ENCODE peak calls at places on chromosomes 6 and 20, in four cellular contexts. Z is WTC11, L is K562, F is HepG2. Q is an unnamed sample.
A peak's percentile ranks its signal among the peaks of the same experiment; 100 is the strongest.

GRCh38 chr6:3899970-3900439 is 50.8 kb downstream of the FAM50B start:
- DNase-seq in Z (no peak), F (peak; percentile 62), L (no peak), Q (no peak)

GRCh38 chr6:41405941-41406340 is 70.5 kb downstream of the NCR2 start:
- DNase-seq in Z (no peak), L (no peak), F (no peak), Q (no peak)

GRCh38 chr6:157982580-157983438 is 1.1 kb downstream of the SYNJ2 start:
- DNase-seq in L (peak; percentile 47), Z (no peak), F (peak; percentile 85), Q (peak; percentile 69)

GRCh38 chr6:131792091-131792496 is 15.7 kb upstream of the ENPP1 start:
- DNase-seq in Z (no peak), F (peak; percentile 42), L (no peak), Q (no peak)

GRCh38 chr6:5125152-5126006 is 40.2 kb downstream of the PPP1R3G start:
- DNase-seq in L (peak; percentile 54), Z (no peak), F (peak; percentile 72), Q (peak; percentile 16)

GRCh38 chr6:113381232-113381631 is 475.9 kb upstream of the MARCKS start:
- DNase-seq in Z (no peak), L (no peak), F (no peak), Q (no peak)

GRCh38 chr20:45432294-45432693 is 16.4 kb downstream of the PIGT start:
- DNase-seq in F (no peak), L (no peak), Z (no peak), Q (no peak)

GRCh38 chr6:110495949-110496348 is 19.5 kb upstream of the SLC22A16 start:
- DNase-seq in Z (no peak), L (no peak), F (no peak), Q (no peak)

GRCh38 chr6:25641377-25641776 is 10.6 kb upstream of the SCGN start:
- DNase-seq in L (no peak), F (no peak), Z (no peak), Q (no peak)

GRCh38 chr6:71134929-71135642 is 153.5 kb upstream of the OGFRL1 start:
- DNase-seq in F (peak; percentile 1), L (no peak), Z (no peak), Q (no peak)

GRCh38 chr6:15207923-15208322 is 37.9 kb upstream of the JARID2 start:
- DNase-seq in L (no peak), F (no peak), Z (no peak), Q (no peak)

GRCh38 chr6:144215402-144215931 is 65.2 kb downstream of the STX11 start:
- DNase-seq in L (peak; percentile 63), F (peak; percentile 23), Z (no peak), Q (peak; percentile 18)

GRCh38 chr6:149179431-149179830 is 138.1 kb upstream of the TAB2 start:
- DNase-seq in L (no peak), F (no peak), Z (no peak), Q (no peak)

GRCh38 chr6:100246206-100246605 is 218.5 kb downstream of the SIM1 start:
- DNase-seq in L (no peak), F (no peak), Z (no peak), Q (no peak)

GRCh38 chr6:36750090-36750489 is 52.5 kb downstream of the RAB44 start:
- DNase-seq in L (peak; percentile 47), Z (no peak), F (no peak), Q (no peak)

GRCh38 chr20:25481235-25481917 is 73.9 kb downstream of the GINS1 start:
- DNase-seq in F (no peak), L (no peak), Z (no peak), Q (no peak)
- TF ChIP-seq NR3C1 in F (no peak), L (no peak), Z (no peak), Q (no peak)

DNA sequence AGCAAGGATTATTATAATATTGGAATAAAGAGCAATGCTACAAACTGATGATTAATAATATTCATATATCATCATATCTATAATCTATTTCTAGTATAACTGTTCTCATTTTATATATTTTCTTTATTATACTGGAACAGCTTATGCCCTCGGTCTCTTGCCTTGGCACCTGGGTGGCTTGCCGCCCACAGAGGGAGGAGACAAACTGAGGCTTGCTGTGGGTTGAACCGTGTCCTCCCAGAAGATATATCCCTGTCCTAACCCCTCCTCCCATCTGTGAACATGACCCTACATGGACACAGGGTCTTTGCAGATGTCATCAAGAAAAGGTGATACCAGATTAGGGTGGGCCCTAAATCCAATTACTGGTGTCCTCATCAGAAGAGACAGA is 4.7 kb downstream of the RNASET2 start:
- DNase-seq in F (no peak), L (no peak), Z (no peak), Q (no peak)
- TF ChIP-seq NR3C1 in F (no peak), L (no peak), Z (no peak), Q (no peak)

DNA sequence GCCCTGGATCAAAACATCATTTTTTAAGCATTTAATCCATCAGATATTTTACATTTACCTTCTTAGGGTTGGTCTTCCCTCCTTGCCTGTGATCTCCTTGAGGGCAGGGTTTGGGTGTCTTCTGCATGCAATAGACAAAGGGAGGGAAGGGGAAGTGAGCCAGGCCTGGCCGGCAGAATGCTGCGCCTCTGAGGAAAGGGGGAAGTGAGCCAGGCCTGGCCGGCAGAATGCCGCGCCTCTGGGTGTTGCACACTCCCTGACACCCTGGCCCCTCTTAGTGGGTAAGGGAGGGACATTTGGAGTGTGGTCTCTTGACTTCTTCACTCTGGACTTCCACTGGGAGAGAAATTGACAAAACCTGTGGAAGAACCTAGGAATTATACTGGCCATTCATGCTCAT is 12.4 kb downstream of the PSMF1 start:
- DNase-seq in L (no peak), F (no peak), Z (no peak), Q (no peak)
- TF ChIP-seq NR3C1 in L (no peak), F (no peak), Z (no peak), Q (no peak)

GRCh38 chr6:53284901-53285300 is 63.8 kb downstream of the ELOVL5 start:
- DNase-seq in F (no peak), Z (no peak), L (no peak), Q (no peak)
- TF ChIP-seq NR3C1 in F (no peak), Z (no peak), L (no peak), Q (no peak)

GRCh38 chr6:163996491-163996890 is 582.0 kb downstream of the QKI start:
- DNase-seq in Z (no peak), L (no peak), F (no peak), Q (no peak)

GRCh38 chr6:163998496-163998895 is 584.0 kb downstream of the QKI start:
- DNase-seq in Z (no peak), F (no peak), L (no peak), Q (no peak)

GRCh38 chr6:163994566-163994965 is 580.0 kb downstream of the QKI start:
- DNase-seq in Z (no peak), L (no peak), F (no peak), Q (no peak)

GRCh38 chr6:163991326-163991725 is 576.8 kb downstream of the QKI start:
- DNase-seq in F (no peak), L (no peak), Z (no peak), Q (no peak)

GRCh38 chr6:163992701-163993100 is 578.2 kb downstream of the QKI start:
- DNase-seq in Z (no peak), L (no peak), F (no peak), Q (no peak)
- TF ChIP-seq NR3C1 in Z (no peak), L (no peak), F (no peak), Q (no peak)

DNA sequence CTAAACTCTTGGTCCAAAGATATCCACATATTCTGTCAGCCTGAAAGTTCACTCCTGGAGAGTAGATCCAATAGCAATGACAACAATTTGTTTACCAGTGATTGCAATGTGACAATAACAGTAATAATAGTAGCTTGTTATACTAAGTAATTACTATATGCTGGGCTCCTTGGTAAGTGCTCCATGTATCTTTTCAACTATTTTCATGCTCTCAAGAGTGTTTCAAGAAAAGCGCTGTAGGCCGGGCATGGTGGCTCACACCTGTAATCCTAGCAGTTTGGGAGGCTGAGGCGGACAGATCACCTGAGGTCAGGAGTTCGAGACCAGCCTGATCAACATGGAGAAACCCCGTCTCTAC is 15.4 kb downstream of the BCL2L1 start:
- DNase-seq in F (no peak), Z (no peak), L (no peak), Q (no peak)
- TF ChIP-seq NR3C1 in F (no peak), Z (no peak), L (no peak), Q (no peak)

GRCh38 chr6:133291671-133292070 is 50.5 kb downstream of the EYA4 start:
- DNase-seq in Z (no peak), F (no peak), L (no peak), Q (no peak)
- TF ChIP-seq NR3C1 in Z (no peak), F (no peak), L (no peak), Q (no peak)

GRCh38 chr6:103379272-103379671 is 1480.4 kb downstream of the HACE1 start:
- DNase-seq in L (no peak), F (no peak), Z (no peak), Q (no peak)
- TF ChIP-seq NR3C1 in L (no peak), F (no peak), Z (no peak), Q (no peak)

Q was measured in A549.